ENCODE peak calls at places on chromosomes 13 and 19, in four cellular contexts. G is WTC11, F is K562, T is HepG2. Z is an unnamed sample.

GRCh38 chr13:46804391-46804815 is 7.4 kb upstream of the ESD start:
- DNase-seq in T (peak), F (no peak), G (no peak), Z (no peak)

GRCh38 chr19:45939792-45940514 is 25.4 kb upstream of the NANOS2 start:
- DNase-seq in F (no peak), G (no peak), T (no peak), Z (no peak)

GRCh38 chr13:111862836-111863815 is 203.8 kb upstream of the SOX1 start:
- DNase-seq in G (no peak), F (no peak), T (no peak), Z (no peak)

GRCh38 chr13:34591801-34592454 is 350.1 kb upstream of the NBEA start:
- DNase-seq in T (no peak), F (no peak), G (no peak), Z (no peak)

GRCh38 chr13:101673360-101674105 is 221.1 kb downstream of the ITGBL1 start:
- DNase-seq in G (no peak), T (no peak), F (no peak), Z (no peak)

GRCh38 chr13:101916758-101917474 is 464.4 kb downstream of the ITGBL1 start:
- DNase-seq in T (no peak), F (no peak), G (peak), Z (no peak)

GRCh38 chr13:58318495-58319167 is 687.1 kb downstream of the PCDH17 start:
- DNase-seq in F (no peak), T (no peak), G (no peak), Z (no peak)

GRCh38 chr13:113591750-113592149 is 7.2 kb downstream of the TFDP1 start:
- DNase-seq in G (no peak), F (no peak), T (no peak), Z (no peak)

GRCh38 chr13:97369269-97369893 is 64.6 kb upstream of the RAP2A start:
- DNase-seq in G (no peak), F (no peak), T (no peak), Z (no peak)

GRCh38 chr13:44578064-44578394 is 1.9 kb upstream of the TSC22D1 start:
- DNase-seq in G (no peak), F (no peak), T (no peak), Z (no peak)

GRCh38 chr19:51689751-51690358 is 3.3 kb upstream of the SPACA6 start:
- DNase-seq in T (no peak), F (peak), G (peak), Z (peak)

GRCh38 chr13:51913421-51914136 is 51.8 kb downstream of the CCDC70 start:
- DNase-seq in F (no peak), T (no peak), G (peak), Z (no peak)

GRCh38 chr19:50415661-50416033 is 3.1 kb upstream of the SPIB start:
- DNase-seq in G (no peak), T (no peak), F (peak), Z (no peak)

GRCh38 chr13:76387561-76387960 is 498.6 kb downstream of the KCTD12 start:
- DNase-seq in F (no peak), T (no peak), G (no peak), Z (no peak)

GRCh38 chr19:14563989-14564650 is 7.7 kb downstream of the NDUFB7 start:
- DNase-seq in G (peak), T (no peak), F (peak), Z (peak)

GRCh38 chr19:58563823-58564222 is 5.4 kb upstream of the UBE2M start:
- DNase-seq in G (peak), F (no peak), T (no peak), Z (no peak)

DNA sequence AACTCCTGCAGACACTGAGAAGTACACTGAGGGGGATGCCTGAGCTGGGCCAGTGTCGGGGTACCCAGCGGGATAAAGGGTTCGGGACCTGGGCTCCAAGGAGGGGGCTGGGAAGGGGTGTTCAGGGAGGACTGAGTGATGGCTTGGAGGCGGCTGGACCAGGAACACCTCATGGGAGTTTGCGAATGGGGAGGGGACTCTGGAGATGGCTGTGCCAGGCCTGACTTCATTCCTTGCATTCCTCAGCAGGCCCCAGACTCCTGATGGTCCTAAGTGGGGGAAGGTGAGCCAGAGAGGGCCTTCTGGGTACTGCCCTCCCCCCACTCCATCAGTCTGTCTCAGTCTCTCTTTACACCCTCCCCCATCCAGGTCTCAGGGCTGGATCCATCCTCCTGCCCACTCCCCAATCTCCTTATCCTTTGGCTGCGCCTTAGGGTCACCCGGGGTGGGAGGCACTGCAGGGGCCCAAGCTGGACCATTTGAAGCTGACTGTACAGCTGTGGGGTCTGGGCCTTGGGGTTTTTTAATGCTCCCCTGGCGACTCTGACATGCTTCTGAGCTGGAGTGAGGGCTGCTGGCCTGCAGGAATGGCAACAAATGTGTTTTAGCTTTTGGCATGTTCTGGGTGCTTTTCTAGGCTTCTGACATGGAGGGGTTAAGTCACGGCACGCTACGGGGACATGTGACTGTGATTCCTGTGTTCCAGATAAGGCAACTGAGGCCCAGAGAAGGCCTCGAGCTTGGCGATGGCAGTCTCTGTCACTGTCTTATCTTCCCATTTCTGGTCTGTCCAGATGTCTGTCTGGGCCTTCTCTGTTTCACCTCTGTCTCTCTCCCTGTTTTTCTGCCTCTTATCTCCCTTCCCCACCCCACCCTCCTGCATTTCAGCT is 14.0 kb downstream of the PAK4 start:
- DNase-seq in G (peak), T (no peak), F (no peak), Z (no peak)
- TF ChIP-seq ELF4 in G (no peak), T (no peak), F (no peak), Z (no peak)

DNA sequence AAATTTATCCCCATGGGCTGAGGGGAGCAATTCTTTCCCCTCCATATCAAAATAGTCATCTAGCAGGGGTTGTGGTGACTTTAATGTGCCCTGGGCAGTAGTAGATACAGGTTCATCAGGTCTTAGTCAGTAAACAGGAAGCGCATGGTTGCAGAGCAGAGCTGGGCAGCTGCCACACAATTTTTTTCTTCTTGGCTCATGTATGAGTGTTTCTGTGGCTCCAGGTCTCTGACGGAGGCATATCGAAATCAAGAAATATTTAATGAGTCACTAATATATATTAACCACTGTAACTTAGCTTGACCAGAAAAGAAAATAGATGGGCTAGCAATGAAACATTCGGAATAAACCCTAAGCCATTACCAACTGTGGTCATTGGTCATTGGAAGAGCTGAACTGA is 68.4 kb upstream of the UBL3 start:
- DNase-seq in F (no peak), T (no peak), G (no peak), Z (no peak)
- TF ChIP-seq ELF4 in F (no peak), T (no peak), G (no peak), Z (no peak)

GRCh38 chr13:77521595-77522367 is 13.7 kb upstream of the SCEL start:
- DNase-seq in G (peak), F (no peak), T (no peak), Z (no peak)
- TF ChIP-seq ELF4 in G (no peak), F (no peak), T (no peak), Z (no peak)

DNA sequence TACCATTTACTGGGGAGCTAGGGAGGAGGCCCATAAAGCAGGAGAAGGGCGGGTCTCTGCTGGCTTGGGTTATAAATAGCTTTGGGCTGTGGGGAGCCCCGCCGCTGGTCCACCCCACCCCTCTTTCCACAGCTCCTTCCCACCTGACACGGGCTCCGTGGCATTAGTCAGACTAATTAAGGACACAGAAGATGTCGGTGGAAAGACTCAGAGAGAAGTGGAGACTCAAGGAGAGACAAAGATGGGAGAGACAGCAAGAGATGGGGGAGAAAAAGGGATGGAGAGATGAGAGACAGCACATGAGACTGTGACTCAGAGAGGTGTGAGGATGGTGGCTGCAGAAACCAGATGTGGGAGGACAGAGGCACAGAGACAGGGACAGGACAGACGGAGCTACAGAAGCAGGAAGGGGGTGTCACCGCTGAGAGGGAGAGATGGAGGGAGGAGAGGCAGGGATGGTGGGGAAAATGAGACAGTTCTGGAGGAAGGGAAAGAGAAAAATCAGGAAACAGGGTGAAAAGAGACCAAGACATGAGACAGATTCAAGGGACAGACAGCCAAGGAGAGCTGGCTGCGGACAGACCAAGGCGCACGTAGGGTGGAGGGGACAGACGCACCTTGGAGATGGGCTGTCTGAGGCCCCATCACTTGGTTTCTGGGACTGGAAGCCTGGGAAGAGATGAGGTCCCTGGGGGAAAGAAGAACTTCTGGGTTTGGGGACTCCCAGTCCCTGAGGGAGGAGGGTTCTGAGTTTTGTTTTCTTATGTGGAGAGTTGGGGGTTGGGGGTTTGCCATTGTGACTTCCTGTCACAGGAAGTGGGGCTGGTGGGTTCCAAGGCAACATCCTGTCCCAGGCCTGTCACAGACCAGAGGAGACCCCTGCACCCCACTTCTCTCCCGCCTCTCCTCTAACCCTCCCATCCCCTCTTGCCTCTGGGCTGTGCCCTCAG is 4.1 kb downstream of the ARHGEF1 start:
- DNase-seq in T (no peak), F (no peak), G (no peak), Z (no peak)
- TF ChIP-seq ELF4 in T (no peak), F (no peak), G (no peak), Z (no peak)

Z was measured in HEK293T.